ENCODE peak calls at places on chromosomes 6 and 20, in ten cellular contexts. M, W, L, F, D, X, Y, B, Q and K are unnamed samples.
A peak's percentile ranks its signal among the peaks of the same experiment; 100 is the strongest.

GRCh38 chr20:32227744-32228688 is 20.3 kb downstream of the POFUT1 start:
- DNase-seq in Q (no peak), F (no peak), D (no peak), M (peak; percentile 59), L (no peak), W (no peak), B (no peak), Y (no peak), X (no peak), K (no peak)

GRCh38 chr6:21666200-21666671 is 72.7 kb downstream of the SOX4 start:
- DNase-seq in F (no peak), D (peak; percentile 34), Y (peak; percentile 79), B (no peak), L (no peak), X (no peak), M (no peak), Q (no peak), W (no peak), K (no peak)

GRCh38 chr6:128713461-128713860 is 169.5 kb upstream of the LAMA2 start:
- DNase-seq in Y (no peak), F (peak; percentile 62), Q (peak; percentile 53), X (no peak), L (no peak), D (peak; percentile 64), W (no peak), B (no peak), M (no peak), K (no peak)

GRCh38 chr6:106180208-106180607 is 94.1 kb downstream of the PRDM1 start:
- DNase-seq in Y (no peak), D (no peak), M (no peak), X (no peak), Q (no peak), B (no peak), F (no peak), L (no peak), W (no peak), K (no peak)

GRCh38 chr6:27503436-27504030 is 30.6 kb upstream of the ZNF184 start:
- DNase-seq in Y (peak; percentile 90), D (peak; percentile 63), X (peak; percentile 59), M (peak; percentile 79), W (peak; percentile 59), Q (peak; percentile 85), B (peak; percentile 83), L (peak; percentile 61), F (no peak), K (peak; percentile 31)

GRCh38 chr6:43377710-43378229 is 8.3 kb upstream of the ZNF318 start:
- DNase-seq in B (no peak), X (no peak), D (no peak), Y (no peak), F (no peak), L (no peak), W (no peak), Q (no peak), M (no peak), K (no peak)

GRCh38 chr20:3251806-3252205 is 12.8 kb upstream of the SLC4A11 start:
- DNase-seq in B (peak; percentile 32), F (no peak), X (no peak), W (no peak), L (no peak), M (peak; percentile 44), Q (no peak), D (peak; percentile 50), Y (no peak), K (no peak)

GRCh38 chr6:10451828-10452509 is 37.1 kb upstream of the TFAP2A start:
- DNase-seq in D (peak; percentile 94), Y (peak; percentile 84), X (no peak), Q (peak; percentile 76), W (no peak), L (no peak), F (no peak), B (no peak), M (peak; percentile 91), K (no peak)

GRCh38 chr6:110556317-110557115 is 80.1 kb upstream of the SLC22A16 start:
- DNase-seq in L (no peak), F (no peak), Q (no peak), Y (no peak), D (no peak), B (no peak), X (no peak), M (no peak), W (no peak), K (no peak)

GRCh38 chr6:143694560-143694959 is 16.8 kb downstream of the PHACTR2 start:
- DNase-seq in B (no peak), Y (no peak), W (no peak), X (no peak), F (no peak), D (peak; percentile 42), M (no peak), L (no peak), Q (no peak), K (no peak)

GRCh38 chr6:34352305-34352937 is 40.0 kb downstream of the NUDT3 start:
- DNase-seq in B (no peak), Y (no peak), M (no peak), L (no peak), W (no peak), Q (no peak), F (no peak), D (no peak), X (no peak), K (no peak)

GRCh38 chr6:24660100-24660499 is 6.6 kb downstream of the TDP2 start:
- DNase-seq in W (no peak), D (no peak), L (no peak), Q (no peak), M (no peak), B (no peak), X (no peak), F (no peak), Y (no peak), K (no peak)

GRCh38 chr20:49658508-49658907 is 55.2 kb downstream of the B4GALT5 start:
- DNase-seq in D (no peak), L (no peak), Q (no peak), B (no peak), X (no peak), Y (no peak), W (no peak), M (no peak), F (no peak), K (no peak)

GRCh38 chr6:21767891-21768659 is 174.5 kb downstream of the SOX4 start:
- DNase-seq in Q (peak; percentile 75), B (no peak), D (peak; percentile 87), L (no peak), Y (no peak), X (no peak), F (no peak), M (peak; percentile 61), W (no peak), K (no peak)

GRCh38 chr6:54813901-54814300 is 32.7 kb upstream of the FAM83B start:
- DNase-seq in X (no peak), Y (no peak), W (no peak), F (no peak), L (no peak), B (no peak), D (peak; percentile 65), M (peak; percentile 17), Q (no peak), K (no peak)

GRCh38 chr20:44494266-44494665 is 18.6 kb downstream of the TTPAL start:
- DNase-seq in X (no peak), L (no peak), Y (no peak), B (no peak), M (no peak), F (no peak), Q (peak; percentile 73), D (peak; percentile 75), W (no peak), K (no peak)

GRCh38 chr20:24957326-24957996 is 8.4 kb downstream of the CST7 start:
- DNase-seq in Y (peak; percentile 68), L (no peak), X (no peak), B (peak; percentile 30), D (no peak), M (no peak), F (no peak), Q (no peak), W (no peak), K (no peak)

GRCh38 chr20:21682576-21682975 is 22.9 kb upstream of the PAX1 start:
- DNase-seq in M (no peak), L (no peak), X (no peak), Y (no peak), F (no peak), W (no peak), Q (no peak), D (no peak), B (no peak), K (no peak)

GRCh38 chr20:58048096-58048702 is 180.3 kb downstream of the ANKRD60 start:
- DNase-seq in F (peak; percentile 62), L (no peak), Y (peak; percentile 28), D (peak; percentile 58), W (no peak), X (no peak), B (no peak), M (peak; percentile 45), Q (peak; percentile 62), K (no peak)

GRCh38 chr20:58622671-58623578 is 28.2 kb upstream of the STX16 start:
- DNase-seq in M (no peak), Q (peak; percentile 84), L (no peak), D (peak; percentile 90), F (no peak), X (no peak), W (no peak), B (no peak), Y (no peak), K (no peak)

GRCh38 chr6:158039571-158040050 is 57.9 kb downstream of the SYNJ2 start:
- DNase-seq in B (peak; percentile 31), L (no peak), M (peak; percentile 35), D (peak; percentile 91), Y (peak; percentile 82), Q (peak; percentile 97), F (no peak), W (no peak), X (no peak), K (peak; percentile 37)

GRCh38 chr6:158595223-158595622 is 35.3 kb downstream of the TMEM181 start:
- DNase-seq in W (no peak), M (peak; percentile 12), Y (no peak), X (no peak), L (no peak), B (no peak), D (no peak), Q (no peak), F (no peak), K (no peak)

GRCh38 chr6:16388488-16388887 is 150.1 kb downstream of the GMPR start:
- DNase-seq in Q (peak; percentile 19), D (no peak), X (no peak), M (peak; percentile 7), Y (no peak), B (no peak), L (no peak), F (no peak), W (no peak), K (no peak)

GRCh38 chr20:38143646-38144554 is 21.2 kb downstream of the TGM2 start:
- DNase-seq in X (no peak), Q (peak; percentile 84), L (no peak), D (peak; percentile 95), F (no peak), M (peak; percentile 70), W (no peak), Y (peak; percentile 91), B (no peak), K (peak; percentile 20)

GRCh38 chr6:158131926-158132325 is 36.1 kb downstream of the SERAC1 start:
- DNase-seq in D (peak; percentile 9), X (no peak), F (peak; percentile 20), Q (no peak), L (no peak), M (peak; percentile 44), B (no peak), W (no peak), Y (no peak), K (peak; percentile 26)